ENCODE peak calls at places on chromosomes 1 and 21, in four cellular contexts. W is K562, I is HepG2, T is GM12878. X is an unnamed sample.

GRCh38 chr1:155527672-155528071 is 34.9 kb downstream of the ASH1L start:
- DNase-seq in W (peak; percentile 14), T (no peak), I (no peak), X (no peak)

GRCh38 chr1:41783189-41783639 is 135.5 kb downstream of the HIVEP3 start:
- DNase-seq in T (no peak), I (no peak), W (no peak), X (no peak)

GRCh38 chr1:196599324-196599723 is 8.9 kb downstream of the KCNT2 start:
- DNase-seq in T (no peak), I (no peak), W (no peak), X (no peak)

GRCh38 chr1:54406339-54407181 is at the start of gene SSBP3:
- DNase-seq in I (peak; percentile 79), W (peak; percentile 97), T (peak; percentile 60), X (peak; percentile 99)

GRCh38 chr21:42381347-42381984 is 14.4 kb downstream of the TMPRSS3 start:
- DNase-seq in W (peak; percentile 45), I (peak; percentile 69), T (no peak), X (no peak)

GRCh38 chr1:48600182-48600581 is 128.2 kb upstream of the SPATA6 start:
- DNase-seq in I (no peak), T (no peak), W (no peak), X (no peak)

GRCh38 chr1:230698130-230698529 is 15.8 kb downstream of the AGT start:
- DNase-seq in T (no peak), I (no peak), W (no peak), X (no peak)

GRCh38 chr1:4653796-4654715 is at the start of gene AJAP1:
- DNase-seq in W (no peak), I (no peak), T (no peak), X (peak; percentile 78)

GRCh38 chr1:100952104-100952745 is 56.3 kb downstream of the SLC30A7 start:
- DNase-seq in T (no peak), W (no peak), I (no peak), X (no peak)

GRCh38 chr1:168613689-168614655 is 37.6 kb downstream of the XCL1 start:
- DNase-seq in W (peak; percentile 20), T (no peak), I (no peak), X (peak; percentile 55)

GRCh38 chr1:219325368-219325742 is 151.7 kb downstream of the LYPLAL1 start:
- DNase-seq in T (no peak), W (no peak), I (no peak), X (no peak)

GRCh38 chr1:55472784-55473183 is 257.6 kb upstream of the USP24 start:
- DNase-seq in W (peak; percentile 21), T (no peak), I (no peak), X (no peak)

GRCh38 chr1:169120066-169120465 is 13.6 kb downstream of the ATP1B1 start:
- DNase-seq in T (no peak), W (no peak), I (no peak), X (no peak)

GRCh38 chr1:31084782-31085569 is 19.5 kb upstream of the PUM1 start:
- DNase-seq in W (peak; percentile 86), T (no peak), I (no peak), X (peak; percentile 24)

GRCh38 chr1:58573705-58574591 is 3.1 kb downstream of the TACSTD2 start:
- DNase-seq in I (peak; percentile 24), T (peak; percentile 93), W (no peak), X (no peak)

GRCh38 chr21:15241997-15242767 is 177.4 kb upstream of the NRIP1 start:
- DNase-seq in W (no peak), I (no peak), T (no peak), X (no peak)

GRCh38 chr1:232726048-232726779 is 79.0 kb upstream of the MAP10 start:
- DNase-seq in W (no peak), T (no peak), I (no peak), X (no peak)

DNA sequence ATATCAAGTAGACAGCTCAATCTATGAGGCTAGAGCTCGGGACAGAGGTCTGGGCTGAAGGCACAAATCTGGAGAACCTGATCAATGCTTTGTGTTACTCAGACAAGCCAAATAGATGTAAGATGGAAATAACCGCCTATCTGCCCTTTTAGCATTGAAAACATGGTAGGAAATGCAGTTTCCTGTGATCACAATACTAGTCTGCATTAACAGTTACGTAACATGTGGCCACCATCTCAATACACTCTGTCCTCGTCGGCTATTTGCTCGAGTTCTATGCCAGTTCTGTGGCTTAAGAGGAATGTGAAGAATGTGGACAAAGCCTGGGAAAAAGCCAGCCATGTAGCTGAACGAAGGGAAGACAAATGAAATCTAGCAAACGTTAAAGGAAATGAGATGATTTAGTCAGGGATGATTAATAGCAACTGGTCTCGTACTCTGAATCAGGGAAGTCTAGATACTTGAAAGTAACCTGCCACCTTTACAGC is 73.3 kb downstream of the HSF2BP start:
- DNase-seq in I (peak; percentile 99), W (no peak), T (no peak), X (no peak)
- TF ChIP-seq EP300 in I (no peak), W (no peak), T (no peak), X (peak; percentile 30)

GRCh38 chr1:39825432-39825941 is 36.8 kb upstream of the BMP8B start:
- DNase-seq in I (no peak), W (no peak), T (peak; percentile 69), X (no peak)

GRCh38 chr1:39829791-39830533 is 41.3 kb upstream of the BMP8B start:
- DNase-seq in W (peak; percentile 51), T (no peak), I (no peak), X (no peak)

GRCh38 chr1:39826583-39826982 is 37.9 kb upstream of the BMP8B start:
- DNase-seq in T (no peak), W (peak; percentile 29), I (no peak), X (peak; percentile 53)

GRCh38 chr1:39827201-39827600 is 38.5 kb upstream of the BMP8B start:
- DNase-seq in T (no peak), W (no peak), I (no peak), X (peak; percentile 53)

GRCh38 chr1:39828734-39829133 is 40.1 kb upstream of the BMP8B start:
- DNase-seq in I (no peak), W (no peak), T (no peak), X (no peak)
- TF ChIP-seq FOXM1 in I (no peak), W (no peak), T (no peak), X (no peak)

GRCh38 chr1:243658596-243659105 is 191.4 kb downstream of the AKT3 start:
- DNase-seq in T (no peak), I (no peak), W (no peak), X (no peak)

GRCh38 chr1:243657793-243658192 is 192.2 kb downstream of the AKT3 start:
- DNase-seq in W (no peak), I (no peak), T (no peak), X (no peak)
- H2AFZ ChIP-seq in W (no peak overlapping the region), I (no peak overlapping the region), T (no peak overlapping the region), X (no peak overlapping the region)

DNA sequence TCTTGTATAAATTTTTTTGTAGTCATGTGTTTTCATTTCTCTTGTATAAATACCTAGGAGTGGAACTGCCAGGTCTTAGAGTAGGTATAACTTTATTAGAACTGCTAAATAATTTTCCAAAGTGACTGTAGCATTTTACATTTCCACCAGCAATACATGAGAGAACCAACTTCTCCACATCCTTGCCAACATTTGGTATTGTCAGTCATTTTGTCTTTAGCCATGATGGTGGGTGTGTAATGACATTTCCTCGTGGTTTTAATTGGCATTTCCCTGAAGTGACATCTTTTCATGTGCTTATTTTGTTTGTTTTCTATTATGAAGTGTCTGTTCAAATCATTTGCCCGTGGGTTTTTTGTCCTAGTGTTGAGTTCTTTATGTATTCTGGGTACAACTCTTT is 29.7 kb downstream of the ZBTB8A start:
- DNase-seq in W (no peak), I (no peak), T (no peak), X (no peak)
- TF ChIP-seq EP300 in W (no peak), I (no peak), T (no peak), X (no peak)